ENCODE peak calls at places on chromosomes 3 and 15, in five cellular contexts. K, P, C, F and Q are unnamed samples.

GRCh38 chr15:96333194-96334016 is 2.9 kb downstream of the NR2F2 start:
- DNase-seq in P (no peak), C (no peak), F (no peak), K (no peak), Q (no peak)

GRCh38 chr3:153038779-153039178 is 123.2 kb upstream of the RAP2B start:
- DNase-seq in C (no peak), K (no peak), P (no peak), F (no peak), Q (no peak)

GRCh38 chr3:56702487-56703315 is 19.6 kb upstream of the TASOR start:
- DNase-seq in C (no peak), P (peak), K (no peak), F (no peak), Q (peak)

GRCh38 chr3:189625566-189625965 is 5.6 kb upstream of the TP63 start:
- DNase-seq in F (no peak), K (no peak), C (no peak), P (no peak), Q (no peak)

GRCh38 chr3:183430325-183430957 is 2.0 kb upstream of the MCF2L2 start:
- DNase-seq in F (no peak), C (no peak), P (no peak), K (no peak), Q (no peak)

GRCh38 chr3:140019946-140020345 is 85.0 kb downstream of the CLSTN2 start:
- DNase-seq in P (no peak), F (no peak), C (no peak), K (no peak), Q (no peak)

GRCh38 chr15:56866798-56867197 is 51.6 kb upstream of the TCF12 start:
- DNase-seq in C (no peak), F (no peak), K (no peak), P (no peak), Q (no peak)

GRCh38 chr15:76566276-76566675 is 229.7 kb downstream of the ISL2 start:
- DNase-seq in F (no peak), P (no peak), K (no peak), C (no peak), Q (no peak)

GRCh38 chr3:20225769-20226168 is 39.8 kb upstream of the SGO1 start:
- DNase-seq in P (peak), C (no peak), K (no peak), F (no peak), Q (no peak)

GRCh38 chr3:30708472-30708871 is 102.1 kb downstream of the TGFBR2 start:
- DNase-seq in P (no peak), K (no peak), F (no peak), C (no peak), Q (no peak)

GRCh38 chr3:114319453-114319852 is 25.6 kb downstream of the TIGIT start:
- DNase-seq in F (no peak), C (no peak), K (no peak), P (no peak), Q (no peak)

GRCh38 chr15:71375934-71376333 is 260.7 kb downstream of the THSD4 start:
- DNase-seq in C (no peak), P (no peak), K (no peak), F (no peak), Q (no peak)

GRCh38 chr3:38121832-38122461 is 15.0 kb downstream of the ACAA1 start:
- DNase-seq in K (no peak), F (no peak), P (no peak), C (peak), Q (no peak)

GRCh38 chr3:188001052-188001567 is 152.8 kb upstream of the LPP start:
- DNase-seq in C (no peak), K (no peak), P (no peak), F (no peak), Q (no peak)

GRCh38 chr3:183116051-183116614 is 16.8 kb upstream of the MCCC1 start:
- DNase-seq in F (peak), K (peak), C (peak), P (peak), Q (peak)

GRCh38 chr3:59118928-59119327 is 69.1 kb upstream of the CFAP20DC start:
- DNase-seq in C (no peak), F (no peak), K (no peak), P (no peak), Q (no peak)

GRCh38 chr3:160754855-160755747 is 930 bp upstream of the PPM1L start:
- DNase-seq in F (peak), P (peak), C (peak), K (peak), Q (peak)

GRCh38 chr3:2657408-2657807 is 452.8 kb downstream of the IL5RA start:
- DNase-seq in P (no peak), K (no peak), F (no peak), C (no peak), Q (no peak)

GRCh38 chr3:72782521-72782920 is 65.7 kb downstream of the SHQ1 start:
- DNase-seq in K (no peak), F (no peak), C (no peak), P (no peak), Q (no peak)